ENCODE peak calls at places on chromosomes 3 and 15, in six cellular contexts. I is PC-3; P is activated CD8-positive, alpha-beta T cell treated with anti-CD3 and anti-CD28 coated beads for 36 hours; N is GM20000; X is upper lobe of right lung; J is A549. L is an unnamed sample.

GRCh38 chr15:74319596-74320357 is 47.7 kb downstream of the CYP11A1 start:
- DNase-seq in I (no peak), P (peak), N (no peak), X (no peak), J (no peak), L (no peak)

GRCh38 chr15:38260077-38260476 is 7.4 kb downstream of the SPRED1 start:
- DNase-seq in I (no peak), P (no peak), N (no peak), X (no peak), J (no peak), L (no peak)

GRCh38 chr3:86938706-86939105 is 52.2 kb downstream of the VGLL3 start:
- DNase-seq in I (no peak), P (no peak), N (no peak), X (no peak), J (no peak), L (no peak)

GRCh38 chr3:105425153-105425502 is 58.4 kb downstream of the ALCAM start:
- DNase-seq in I (peak), P (no peak), N (no peak), X (no peak), J (no peak), L (no peak)

GRCh38 chr15:39230205-39230916 is 350.5 kb upstream of the THBS1 start:
- DNase-seq in I (no peak), P (no peak), N (no peak), X (no peak), J (no peak), L (no peak)

GRCh38 chr3:56522374-56522773 is 34.6 kb upstream of the CCDC66 start:
- DNase-seq in I (no peak), P (no peak), N (no peak), X (no peak), J (no peak), L (no peak)

GRCh38 chr3:71722693-71723092 is 2.5 kb downstream of the EIF4E3 start:
- DNase-seq in I (no peak), P (no peak), N (no peak), X (no peak), J (no peak), L (no peak)

GRCh38 chr3:171242170-171242569 is 215.7 kb upstream of the SLC2A2 start:
- DNase-seq in I (no peak), P (no peak), N (no peak), X (no peak), J (no peak), L (no peak)

GRCh38 chr15:100114526-100114925 is 227.2 kb downstream of the ADAMTS17 start:
- DNase-seq in I (no peak), P (no peak), N (no peak), X (peak), J (no peak), L (no peak)

DNA sequence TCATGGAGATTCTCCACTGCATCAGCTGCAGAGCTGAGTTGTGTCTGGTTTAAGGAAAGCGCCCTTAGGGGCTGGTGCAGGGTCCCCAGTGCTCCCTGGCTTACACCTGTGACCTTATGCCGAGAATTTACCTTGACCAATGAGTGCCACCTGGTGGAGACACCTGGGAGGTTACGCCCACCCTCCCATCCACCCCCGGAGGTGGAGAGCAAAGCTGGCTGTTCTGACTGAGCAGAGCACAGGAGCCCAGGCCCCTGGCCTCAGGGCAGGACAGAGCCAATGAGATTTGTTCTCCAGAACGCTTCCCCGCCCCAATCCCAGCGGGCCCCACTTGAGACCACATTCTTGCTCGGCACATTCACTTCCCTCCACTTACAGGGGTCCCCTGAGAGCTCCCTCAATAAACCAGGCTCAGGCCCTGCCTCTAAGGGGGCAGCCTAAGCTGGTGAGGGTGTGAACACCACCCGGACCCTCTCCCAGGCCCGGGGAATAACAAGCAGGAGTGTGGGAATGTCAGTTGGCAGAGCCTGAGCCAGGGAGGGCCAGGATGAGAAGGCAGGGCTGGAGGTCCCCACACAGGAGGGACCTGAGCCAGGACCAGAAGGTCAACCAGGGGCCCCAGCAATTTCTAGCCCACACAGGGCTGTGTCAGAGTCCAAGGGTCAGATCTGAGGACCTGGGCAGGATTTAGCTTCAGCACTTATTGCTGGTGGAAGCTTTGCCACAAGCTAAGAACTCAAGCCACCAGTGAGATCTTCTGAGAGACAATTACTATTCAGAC is 117.1 kb downstream of the TPRA1 start:
- DNase-seq in I (peak), P (peak), N (peak), X (no peak), J (peak), L (peak)
- TF ChIP-seq CTCF in I (peak), P (peak), N (no peak), X (peak), J (no peak), L (peak)

DNA sequence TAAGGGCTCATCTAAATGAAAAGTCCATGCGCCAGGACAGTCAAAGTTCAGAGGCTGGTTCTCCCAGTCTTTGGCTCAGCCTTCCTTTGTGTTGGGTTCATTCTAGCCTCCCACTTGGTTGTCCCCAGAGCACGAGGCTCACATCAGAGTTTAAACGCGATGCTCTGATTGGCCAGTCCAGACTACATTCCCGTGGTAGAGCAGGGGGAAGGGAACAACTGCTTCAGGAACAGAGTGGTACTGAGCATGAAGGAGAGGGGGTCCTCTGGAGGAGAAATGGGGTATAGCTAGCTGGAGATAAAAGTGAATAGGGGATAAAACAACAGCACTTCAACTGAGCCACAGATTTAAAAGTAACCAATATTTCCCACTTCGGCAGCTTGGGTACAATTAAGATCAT is 32.2 kb downstream of the ANAPC13 start:
- DNase-seq in I (no peak), P (no peak), N (no peak), X (no peak), J (peak), L (no peak)
- TF ChIP-seq CTCF in I (peak), P (no peak), N (no peak), X (no peak), J (no peak), L (peak)

DNA sequence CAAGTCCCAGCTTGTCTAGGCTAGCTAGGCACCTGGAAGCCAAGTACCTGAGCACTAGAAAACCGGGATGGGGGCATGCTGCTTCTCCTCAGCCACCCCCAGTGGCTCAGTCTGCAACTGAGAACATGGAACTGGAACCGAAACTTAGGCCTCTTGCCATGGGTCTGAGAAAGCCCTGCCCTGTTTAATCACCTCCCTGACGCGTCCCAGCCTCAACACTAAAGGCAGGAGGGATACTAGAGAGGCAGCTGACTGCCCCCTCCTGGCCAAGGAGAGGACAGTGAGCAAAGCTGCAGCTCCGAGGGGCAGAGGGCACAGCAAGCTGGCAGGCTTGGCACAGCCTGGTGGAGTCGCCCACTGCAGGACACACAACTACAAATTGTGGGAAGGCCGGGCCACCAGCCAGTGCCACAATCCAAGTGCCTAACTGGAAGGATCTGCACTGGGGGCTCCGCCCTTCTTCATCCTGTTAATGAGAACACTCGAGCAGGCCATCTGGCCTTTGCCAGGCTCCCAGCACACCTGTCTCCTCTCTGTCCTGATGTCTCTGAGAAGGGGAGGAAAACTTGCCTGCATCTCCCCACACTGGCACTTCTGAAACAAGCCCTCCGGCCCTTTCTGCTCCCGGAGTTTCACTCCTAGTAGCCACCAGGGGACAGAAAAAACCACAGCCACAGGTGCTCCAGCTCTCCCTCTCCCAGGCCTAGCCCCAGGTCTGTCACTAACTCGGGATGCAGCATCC is 53.7 kb downstream of the BDH1 start:
- DNase-seq in I (peak), P (peak), N (peak), X (peak), J (peak), L (peak)
- TF ChIP-seq CTCF in I (peak), P (peak), N (peak), X (peak), J (peak), L (peak)

GRCh38 chr15:95025924-95026728 is 794.8 kb downstream of the MCTP2 start:
- DNase-seq in I (peak), P (peak), N (peak), X (no peak), J (peak), L (peak)
- TF ChIP-seq CTCF in I (peak), P (peak), N (no peak), X (peak), J (peak), L (peak)

DNA sequence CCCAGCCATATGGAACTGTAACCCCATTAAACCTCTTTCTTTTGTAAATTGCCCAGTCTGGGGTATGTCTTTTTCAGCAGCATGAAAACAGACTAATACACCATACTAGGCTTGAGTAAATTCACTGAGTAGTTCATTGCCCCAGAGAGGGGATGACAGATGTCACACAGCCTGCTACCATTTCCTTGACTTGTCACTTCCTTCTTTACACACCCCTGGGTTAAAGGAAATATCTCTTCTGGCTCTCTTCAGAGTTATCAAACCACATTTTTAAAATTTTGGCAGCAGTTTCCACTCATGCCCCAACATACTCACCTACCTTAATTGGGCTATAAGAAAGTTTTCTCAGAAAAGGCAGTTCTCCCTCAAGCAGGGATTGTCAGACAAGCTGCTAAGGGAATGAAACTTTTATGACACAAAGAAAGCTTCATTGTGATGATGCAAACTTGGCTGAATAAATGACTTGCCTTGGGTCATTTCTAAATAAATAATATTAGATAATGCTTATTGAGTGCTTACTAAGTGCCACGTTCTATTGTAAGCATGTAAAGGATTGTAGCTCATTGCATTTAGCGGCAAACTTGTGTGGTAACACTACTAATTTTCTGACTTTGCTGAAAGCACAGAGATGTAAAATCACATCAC is 68.0 kb upstream of the RBMS3 start:
- DNase-seq in I (peak), P (no peak), N (no peak), X (no peak), J (no peak), L (peak)
- TF ChIP-seq CTCF in I (no peak), P (no peak), N (no peak), X (no peak), J (no peak), L (no peak)

GRCh38 chr3:49554639-49555265 is 475 bp downstream of the BSN start:
- DNase-seq in I (peak), P (peak), N (no peak), X (peak), J (no peak), L (peak)

GRCh38 chr3:49552087-49552486 is 2.2 kb upstream of the BSN start:
- DNase-seq in I (no peak), P (no peak), N (no peak), X (no peak), J (no peak), L (no peak)

GRCh38 chr3:49553320-49553689 is 972 bp upstream of the BSN start:
- DNase-seq in I (no peak), P (no peak), N (no peak), X (no peak), J (no peak), L (no peak)

GRCh38 chr3:49553690-49554634 is at the start of gene BSN:
- DNase-seq in I (peak), P (peak), N (peak), X (peak), J (peak), L (peak)

DNA sequence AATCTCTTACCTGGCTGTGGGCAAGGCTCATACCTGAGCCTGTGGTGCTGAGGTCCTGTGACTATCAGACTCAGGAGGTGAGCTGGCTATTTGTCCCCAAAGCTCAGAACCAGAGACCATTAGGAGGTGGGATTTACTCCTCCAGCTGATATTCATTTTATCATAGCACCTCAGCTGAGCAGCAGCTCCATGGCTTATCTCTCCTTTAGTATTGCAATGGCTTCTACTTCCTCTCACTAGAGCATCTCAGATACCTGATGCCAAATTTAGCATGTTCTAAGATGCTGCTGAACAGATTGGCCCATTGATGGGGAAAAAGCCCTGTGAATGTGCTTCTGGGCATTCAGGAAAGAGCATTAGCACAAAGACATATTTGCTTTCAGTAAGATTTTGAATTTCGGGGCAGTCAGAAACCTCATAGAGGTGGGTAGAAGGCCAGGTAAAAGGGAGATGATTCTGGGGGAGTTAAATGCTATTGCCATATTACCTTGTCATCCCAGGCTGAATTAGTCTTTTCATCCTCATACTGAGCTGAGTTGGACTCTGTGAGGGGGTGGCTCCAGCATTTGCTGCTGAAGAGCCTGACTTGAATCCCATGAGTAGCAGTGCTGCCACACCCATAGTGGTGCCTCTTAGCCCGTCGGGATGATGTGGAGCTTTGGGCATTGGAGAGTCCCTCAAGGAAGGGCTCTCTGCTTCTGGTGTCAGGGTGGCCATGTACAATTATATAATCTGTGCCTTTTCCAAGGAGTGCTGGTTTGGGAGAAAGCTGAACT is 2.4 kb downstream of the BSN start:
- DNase-seq in I (no peak), P (no peak), N (no peak), X (no peak), J (no peak), L (no peak)
- TF ChIP-seq CTCF in I (no peak), P (no peak), N (no peak), X (no peak), J (no peak), L (no peak)

GRCh38 chr15:80309769-80310384 is 57.9 kb upstream of the CTXND1 start:
- DNase-seq in I (peak), P (peak), N (no peak), X (no peak), J (peak), L (peak)

GRCh38 chr15:80310776-80311175 is 58.8 kb upstream of the CTXND1 start:
- DNase-seq in I (no peak), P (no peak), N (no peak), X (no peak), J (no peak), L (no peak)

GRCh38 chr15:80308002-80308401 is 56.0 kb upstream of the CTXND1 start:
- DNase-seq in I (no peak), P (no peak), N (no peak), X (peak), J (peak), L (peak)
- TF ChIP-seq CTCF in I (no peak), P (no peak), N (no peak), X (no peak), J (no peak), L (no peak)

L was measured in OCI-LY7.